ENCODE peak calls at places on chromosome 14, in four cellular contexts. R is AG08395, A is astrocyte of the cerebellum, Z is substantia nigra. K is an unnamed sample.

GRCh38 chr14:47507866-47508265 is 167.5 kb downstream of the MDGA2 start:
- DNase-seq in R (no peak), A (no peak), Z (no peak), K (no peak)

GRCh38 chr14:89382487-89383170 is 34.4 kb downstream of the FOXN3 start:
- DNase-seq in R (no peak), A (no peak), Z (no peak), K (no peak)

GRCh38 chr14:71166434-71166833 is 259.2 kb downstream of the PCNX1 start:
- DNase-seq in R (peak), A (peak), Z (no peak), K (peak)

GRCh38 chr14:54230645-54231044 is 166.2 kb upstream of the CDKN3 start:
- DNase-seq in R (no peak), A (no peak), Z (no peak), K (no peak)

GRCh38 chr14:77303417-77304156 is 17.1 kb downstream of the POMT2 start:
- DNase-seq in R (peak), A (peak), Z (peak), K (peak)

GRCh38 chr14:73630009-73630780 is 14.6 kb upstream of the DNAL1 start:
- DNase-seq in R (no peak), A (no peak), Z (no peak), K (no peak)

GRCh38 chr14:75636100-75636692 is 24.5 kb downstream of the ERG28 start:
- DNase-seq in R (peak), A (no peak), Z (peak), K (no peak)

GRCh38 chr14:26851793-26852192 is 254.0 kb upstream of the NOVA1 start:
- DNase-seq in R (no peak), A (no peak), Z (no peak), K (no peak)

GRCh38 chr14:72962829-72963312 is 36.6 kb downstream of the DCAF4 start:
- DNase-seq in R (peak), A (peak), Z (no peak), K (peak)

GRCh38 chr14:29529418-29529817 is 398.2 kb downstream of the PRKD1 start:
- DNase-seq in R (no peak), A (no peak), Z (no peak), K (no peak)

GRCh38 chr14:65446159-65446558 is 33.6 kb downstream of the FUT8 start:
- DNase-seq in R (peak), A (no peak), Z (no peak), K (no peak)

GRCh38 chr14:34711169-34711568 is 3.2 kb downstream of the CFL2 start:
- DNase-seq in R (peak), A (peak), Z (no peak), K (no peak)

GRCh38 chr14:20460458-20461229 is 590 bp downstream of the PIP4P1 start:
- DNase-seq in R (no peak), A (no peak), Z (no peak), K (no peak)

GRCh38 chr14:55115433-55115832 is 13.6 kb upstream of the LGALS3 start:
- DNase-seq in R (no peak), A (no peak), Z (no peak), K (no peak)

GRCh38 chr14:53109028-53109687 is 44.0 kb downstream of the DDHD1 start:
- DNase-seq in R (peak), A (no peak), Z (no peak), K (no peak)

GRCh38 chr14:58829594-58829993 is 191.8 kb downstream of the DACT1 start:
- DNase-seq in R (no peak), A (no peak), Z (no peak), K (peak)

GRCh38 chr14:103356151-103356766 is 22.2 kb downstream of the EIF5 start:
- DNase-seq in R (no peak), A (no peak), Z (no peak), K (no peak)

GRCh38 chr14:101230851-101231550 is 327.5 kb upstream of the RTL1 start:
- DNase-seq in R (no peak), A (no peak), Z (no peak), K (no peak)

GRCh38 chr14:100531591-100532121 is 55.6 kb downstream of the BEGAIN start:
- DNase-seq in R (no peak), A (no peak), Z (no peak), K (no peak)

GRCh38 chr14:69637503-69638030 is 26.2 kb downstream of the SUSD6 start:
- DNase-seq in R (no peak), A (no peak), Z (no peak), K (no peak)

GRCh38 chr14:101062065-101062450 is 158.5 kb upstream of the RTL1 start:
- DNase-seq in R (no peak), A (no peak), Z (no peak), K (no peak)

GRCh38 chr14:38808734-38809455 is 294.1 kb downstream of the SEC23A start:
- DNase-seq in R (no peak), A (no peak), Z (no peak), K (no peak)

GRCh38 chr14:73258076-73258475 is 20.8 kb downstream of the PAPLN start:
- DNase-seq in R (no peak), A (no peak), Z (no peak), K (no peak)

GRCh38 chr14:24806061-24806678 is 172.2 kb upstream of the GZMB start:
- DNase-seq in R (peak), A (peak), Z (peak), K (no peak)

GRCh38 chr14:56131004-56131864 is 13.0 kb downstream of the PELI2 start:
- DNase-seq in R (no peak), A (no peak), Z (no peak), K (no peak)

GRCh38 chr14:19873178-19873577 is 1.8 kb upstream of the OR4K2 start:
- DNase-seq in R (no peak), A (no peak), Z (no peak), K (no peak)

GRCh38 chr14:79044894-79045624 is 874.9 kb downstream of the NRXN3 start:
- DNase-seq in R (no peak), A (peak), Z (no peak), K (peak)

GRCh38 chr14:92540472-92541048 is 27.0 kb downstream of the RIN3 start:
- DNase-seq in R (peak), A (peak), Z (peak), K (peak)

GRCh38 chr14:22268875-22269274 is 320.1 kb downstream of the DAD1 start:
- DNase-seq in R (no peak), A (no peak), Z (no peak), K (peak)